ENCODE peak calls at places on chromosomes 3 and 15, in seven cellular contexts. X is stomach; Z is astrocyte of the spinal cord; G is WTC11; W is CD4-positive, alpha-beta T cell; Q is hepatocyte; F is PC-3. R is an unnamed sample.
A peak's percentile ranks its signal among the peaks of the same experiment; 100 is the strongest.

GRCh38 chr3:45143673-45144670 is 2.2 kb downstream of the CDCP1 start:
- DNase-seq in W (no peak), F (no peak), G (no peak), Q (no peak), Z (no peak), X (no peak), R (no peak)

GRCh38 chr3:148992027-148992634 is 791 bp downstream of the GYG1 start:
- DNase-seq in Z (peak; percentile 33), F (peak; percentile 40), W (peak; percentile 20), X (peak; percentile 50), G (peak; percentile 47), Q (peak; percentile 74), R (peak; percentile 52)

GRCh38 chr3:56985460-56986327 is 74.8 kb upstream of the SPATA12 start:
- DNase-seq in F (no peak), Z (peak; percentile 50), W (no peak), X (no peak), Q (no peak), G (no peak), R (no peak)

GRCh38 chr15:58457466-58457965 is 25.7 kb downstream of the LIPC start:
- DNase-seq in W (no peak), G (no peak), Q (no peak), X (no peak), Z (peak; percentile 83), F (peak; percentile 91), R (no peak)

GRCh38 chr3:72739521-72740466 is 108.5 kb downstream of the SHQ1 start:
- DNase-seq in X (no peak), G (no peak), W (no peak), F (peak; percentile 60), Q (no peak), Z (no peak), R (no peak)

GRCh38 chr3:148004331-148004730 is 595.2 kb downstream of the ZIC1 start:
- DNase-seq in G (no peak), F (no peak), W (no peak), Q (no peak), X (no peak), Z (no peak), R (no peak)

GRCh38 chr15:68434021-68434420 is 2.1 kb upstream of the ITGA11 start:
- DNase-seq in F (no peak), G (no peak), X (no peak), Z (no peak), Q (no peak), W (no peak), R (no peak)

GRCh38 chr15:86653344-86654192 is 573.9 kb downstream of the AGBL1 start:
- DNase-seq in W (no peak), F (peak; percentile 4), G (no peak), X (no peak), Q (no peak), Z (no peak), R (no peak)

GRCh38 chr15:31102049-31102321 is 460 bp upstream of the TRPM1 start:
- DNase-seq in Z (no peak), Q (no peak), F (no peak), X (no peak), G (no peak), W (no peak), R (no peak)

GRCh38 chr15:64503197-64503596 is 42.8 kb downstream of the ZNF609 start:
- DNase-seq in X (no peak), Z (peak; percentile 50), F (no peak), Q (no peak), W (no peak), G (no peak), R (no peak)

GRCh38 chr3:160478338-160478737 is 28.8 kb upstream of the TRIM59 start:
- DNase-seq in F (no peak), Z (peak; percentile 48), Q (peak; percentile 16), X (no peak), G (no peak), W (no peak), R (no peak)

GRCh38 chr3:184117649-184118048 is 17.5 kb upstream of the EIF2B5 start:
- DNase-seq in Z (no peak), X (no peak), F (no peak), W (no peak), G (no peak), Q (no peak), R (no peak)

GRCh38 chr15:31300208-31300661 is 26.4 kb upstream of the KLF13 start:
- DNase-seq in F (no peak), Z (no peak), W (no peak), Q (no peak), G (no peak), X (no peak), R (peak; percentile 38)

GRCh38 chr3:102714567-102714966 is 279.8 kb downstream of the ZPLD1 start:
- DNase-seq in X (no peak), Z (no peak), W (no peak), Q (no peak), F (no peak), G (no peak), R (no peak)

GRCh38 chr3:175082631-175083030 is 223.5 kb downstream of the NAALADL2 start:
- DNase-seq in Z (no peak), X (no peak), F (no peak), W (no peak), Q (no peak), G (no peak), R (no peak)

GRCh38 chr3:42024578-42025387 is 62.9 kb upstream of the ULK4 start:
- DNase-seq in X (no peak), F (no peak), G (peak; percentile 26), W (no peak), Q (no peak), Z (peak; percentile 42), R (no peak)

GRCh38 chr3:114900908-114901307 is 246.2 kb downstream of the ZBTB20 start:
- DNase-seq in Z (no peak), Q (no peak), G (no peak), X (no peak), F (no peak), W (no peak), R (no peak)

GRCh38 chr3:12891391-12891984 is 50.1 kb upstream of the RPL32 start:
- DNase-seq in W (no peak), Z (no peak), G (no peak), F (peak; percentile 12), X (no peak), Q (no peak), R (no peak)

DNA sequence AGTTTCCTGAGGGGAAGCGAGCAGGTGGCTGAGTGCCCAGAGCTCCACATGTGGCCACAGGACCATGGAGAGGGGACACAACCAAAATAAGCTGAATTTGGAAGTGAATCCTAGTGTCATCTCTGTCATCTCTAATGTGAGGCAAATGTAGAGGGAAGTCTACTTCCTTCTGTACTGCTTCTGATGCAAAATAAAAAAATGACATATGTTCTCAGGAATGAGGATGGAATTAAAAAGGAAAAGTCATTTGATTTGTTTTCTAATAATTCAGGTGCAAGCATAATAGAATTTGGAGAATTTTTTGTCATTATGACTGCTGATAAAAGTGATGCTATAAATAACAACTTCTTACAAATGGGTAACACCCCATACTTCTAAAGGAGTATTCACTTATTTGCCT is 59.5 kb upstream of the POU1F1 start:
- DNase-seq in F (peak; percentile 35), Q (no peak), Z (no peak), W (no peak), X (no peak), G (no peak), R (no peak)
- TF ChIP-seq CTCF in F (no peak), Q (no peak), Z (no peak), W (no peak), X (no peak), G (no peak), R (no peak)

DNA sequence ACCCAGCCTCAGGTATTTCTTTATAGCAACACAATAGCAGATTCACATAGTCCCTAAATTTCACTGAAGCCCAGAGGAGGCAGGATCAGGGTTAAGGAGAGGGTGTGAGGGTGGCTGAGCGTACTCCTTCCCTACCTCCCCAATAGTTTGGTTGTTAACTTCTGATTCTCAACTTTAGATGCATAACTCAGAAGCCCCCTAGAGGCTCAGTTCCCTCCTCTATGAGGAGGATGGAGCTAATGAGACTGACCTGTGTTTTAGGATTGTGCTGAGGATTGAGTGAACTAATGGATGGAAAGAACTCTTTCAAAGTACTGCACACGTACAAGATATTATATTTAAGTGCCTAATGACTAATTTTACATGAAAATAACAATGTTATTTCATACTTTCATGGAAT is 249.3 kb upstream of the SOX14 start:
- DNase-seq in Z (no peak), G (no peak), X (no peak), Q (no peak), W (no peak), F (no peak), R (no peak)
- TF ChIP-seq CTCF in Z (no peak), G (no peak), X (no peak), Q (no peak), W (no peak), F (no peak), R (no peak)

GRCh38 chr3:188792788-188793187 is 379.0 kb upstream of the TPRG1 start:
- DNase-seq in Z (peak; percentile 41), W (no peak), Q (peak; percentile 35), G (peak; percentile 48), X (no peak), F (no peak), R (no peak)
- TF ChIP-seq CTCF in Z (peak; percentile 49), W (no peak), Q (peak; percentile 40), G (peak; percentile 12), X (no peak), F (no peak), R (peak; percentile 33)

GRCh38 chr15:51161491-51162260 is 67.0 kb upstream of the TNFAIP8L3 start:
- DNase-seq in X (no peak), Z (peak; percentile 22), W (no peak), Q (no peak), F (no peak), G (no peak), R (no peak)

GRCh38 chr15:51160484-51160883 is 65.8 kb upstream of the TNFAIP8L3 start:
- DNase-seq in G (no peak), Q (no peak), X (no peak), W (no peak), F (no peak), Z (no peak), R (no peak)

GRCh38 chr15:51163843-51164242 is 69.1 kb upstream of the TNFAIP8L3 start:
- DNase-seq in W (no peak), G (no peak), F (no peak), X (no peak), Z (no peak), Q (no peak), R (no peak)

GRCh38 chr15:51168700-51169099 is 74.0 kb upstream of the TNFAIP8L3 start:
- DNase-seq in F (no peak), W (no peak), G (no peak), X (no peak), Q (no peak), Z (no peak), R (no peak)

DNA sequence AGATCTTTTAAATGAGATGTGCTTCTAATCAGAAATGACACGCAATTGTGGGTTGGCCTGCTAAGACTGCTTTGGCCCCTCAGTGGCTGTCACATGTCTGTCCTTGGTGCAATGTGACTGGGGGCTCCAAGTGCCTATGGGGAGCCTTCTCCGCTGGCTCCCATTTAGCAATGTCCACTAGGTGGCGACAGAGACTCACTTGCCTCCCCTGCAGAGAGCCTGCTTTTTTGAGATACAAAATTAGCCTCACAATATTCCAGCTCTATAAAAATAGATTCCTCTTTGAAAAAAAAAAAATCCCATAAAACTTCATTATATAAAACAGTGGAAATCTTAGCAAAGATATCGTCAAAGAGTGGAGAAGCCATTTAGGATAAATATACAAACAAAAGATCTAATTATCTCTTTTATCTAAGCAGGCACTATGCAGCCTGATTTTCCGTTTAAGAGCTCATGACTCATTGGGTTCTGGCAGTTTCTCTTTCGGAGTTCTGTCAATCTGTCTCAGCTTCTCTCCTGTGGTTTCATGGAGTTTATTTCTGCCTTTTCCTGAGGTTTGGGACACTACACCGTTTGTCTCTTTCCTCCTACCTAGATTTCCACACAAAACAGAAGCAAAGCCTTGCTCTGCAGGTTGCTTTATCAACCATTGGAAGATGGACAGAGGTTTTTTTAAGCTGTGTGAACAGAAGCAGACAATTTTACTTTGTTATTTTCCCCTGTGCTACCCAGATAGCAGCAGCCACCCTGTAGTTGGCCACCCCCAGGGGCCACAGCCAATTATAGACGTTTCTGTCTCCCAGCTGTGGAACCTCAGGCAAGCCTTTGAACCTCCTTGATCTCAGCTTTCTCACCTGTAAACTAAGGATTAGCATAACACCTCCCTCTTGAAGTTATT is 68.4 kb upstream of the TNFAIP8L3 start:
- DNase-seq in F (peak; percentile 75), Q (peak; percentile 83), Z (peak; percentile 83), W (peak; percentile 15), X (peak; percentile 72), G (peak; percentile 76), R (peak; percentile 60)
- TF ChIP-seq CTCF in F (peak; percentile 92), Q (peak; percentile 94), Z (peak; percentile 93), W (peak; percentile 95), X (no peak), G (peak; percentile 91), R (peak; percentile 98)

R was measured in CD14-positive monocyte.